ENCODE peak calls at places on chromosomes 7 and 10, in ten cellular contexts. G is CD8-positive, alpha-beta T cell; P is dorsolateral prefrontal cortex; K is neural crest cell; B is GM12865; Y is AG09319; H is psoas muscle; N is endothelial cell of umbilical vein; J is fibroblast of mammary gland; S is cardiac fibroblast. U is an unnamed sample.

GRCh38 chr7:111045469-111045868 is 45.5 kb upstream of the LRRN3 start:
- DNase-seq in K (no peak), H (no peak), J (peak; percentile 41), B (no peak), P (no peak), N (no peak), S (peak; percentile 20), G (no peak), Y (no peak), U (no peak)

GRCh38 chr7:29327455-29327854 is 132.9 kb downstream of the CHN2 start:
- DNase-seq in N (no peak), G (no peak), K (no peak), Y (no peak), P (no peak), S (no peak), B (no peak), H (no peak), J (no peak), U (no peak)

GRCh38 chr10:15236340-15236739 is 67.8 kb upstream of the NMT2 start:
- DNase-seq in H (no peak), J (peak; percentile 43), G (no peak), N (no peak), S (peak; percentile 60), Y (no peak), K (no peak), B (no peak), P (no peak), U (no peak)

GRCh38 chr7:151456782-151457181 is 16.8 kb upstream of the CRYGN start:
- DNase-seq in S (no peak), P (no peak), B (no peak), G (no peak), K (no peak), N (no peak), J (no peak), H (no peak), Y (no peak), U (no peak)

GRCh38 chr7:152370297-152370696 is 65.5 kb downstream of the KMT2C start:
- DNase-seq in G (no peak), J (no peak), H (no peak), K (no peak), P (no peak), N (no peak), S (no peak), Y (no peak), B (no peak), U (no peak)

GRCh38 chr10:95458014-95458413 is 103.2 kb downstream of the SORBS1 start:
- DNase-seq in J (no peak), B (no peak), H (no peak), S (no peak), P (no peak), N (no peak), Y (no peak), K (no peak), G (no peak), U (no peak)

GRCh38 chr10:63237396-63237795 is 104.3 kb downstream of the NRBF2 start:
- DNase-seq in B (no peak), J (no peak), P (no peak), S (no peak), Y (no peak), N (no peak), H (no peak), G (no peak), K (no peak), U (no peak)

GRCh38 chr10:8055420-8056349 is 1.2 kb downstream of the GATA3 start:
- DNase-seq in Y (no peak), J (no peak), H (no peak), N (no peak), S (no peak), K (no peak), P (no peak), B (no peak), G (peak; percentile 46), U (no peak)

GRCh38 chr7:158759749-158760444 is 55.3 kb upstream of the NCAPG2 start:
- DNase-seq in P (no peak), H (no peak), S (no peak), G (no peak), N (no peak), Y (no peak), K (no peak), J (no peak), B (no peak), U (peak; percentile 61)

GRCh38 chr7:158759245-158759614 is 54.6 kb upstream of the NCAPG2 start:
- DNase-seq in H (no peak), P (no peak), K (no peak), G (no peak), S (no peak), Y (no peak), B (no peak), N (no peak), J (no peak), U (no peak)

GRCh38 chr7:158761945-158762344 is 57.3 kb upstream of the NCAPG2 start:
- DNase-seq in G (no peak), Y (no peak), J (no peak), P (no peak), N (no peak), H (no peak), K (no peak), B (no peak), S (no peak), U (no peak)

GRCh38 chr7:158760445-158760764 is 55.8 kb upstream of the NCAPG2 start:
- DNase-seq in S (no peak), Y (no peak), J (no peak), B (no peak), K (no peak), G (no peak), P (no peak), N (no peak), H (no peak), U (no peak)

GRCh38 chr7:158760936-158761335 is 56.3 kb upstream of the NCAPG2 start:
- DNase-seq in K (no peak), P (no peak), J (no peak), Y (no peak), G (peak; percentile 30), N (no peak), H (no peak), S (no peak), B (no peak), U (no peak)
- TF ChIP-seq CTCF in K (peak; percentile 22), P (no peak), J (peak; percentile 30), Y (peak; percentile 6), G (peak; percentile 17), N (no peak), H (no peak), S (peak; percentile 8), B (no peak), U (no peak)

GRCh38 chr7:106735637-106736036 is 74.7 kb upstream of the CCDC71L start:
- DNase-seq in Y (no peak), G (no peak), K (no peak), S (no peak), J (no peak), P (no peak), H (no peak), B (no peak), N (no peak), U (no peak)

GRCh38 chr7:106736123-106736507 is 75.2 kb upstream of the CCDC71L start:
- DNase-seq in B (no peak), S (no peak), H (no peak), G (no peak), J (no peak), Y (no peak), N (no peak), K (no peak), P (no peak), U (no peak)

GRCh38 chr7:106736508-106737201 is 75.7 kb upstream of the CCDC71L start:
- DNase-seq in J (peak; percentile 86), G (peak; percentile 25), K (no peak), N (peak; percentile 84), P (no peak), B (peak; percentile 83), Y (peak; percentile 61), H (no peak), S (peak; percentile 90), U (peak; percentile 45)

GRCh38 chr7:106732045-106732444 is 71.1 kb upstream of the CCDC71L start:
- DNase-seq in K (no peak), H (no peak), B (no peak), G (no peak), P (no peak), N (no peak), Y (no peak), J (no peak), S (no peak), U (no peak)

DNA sequence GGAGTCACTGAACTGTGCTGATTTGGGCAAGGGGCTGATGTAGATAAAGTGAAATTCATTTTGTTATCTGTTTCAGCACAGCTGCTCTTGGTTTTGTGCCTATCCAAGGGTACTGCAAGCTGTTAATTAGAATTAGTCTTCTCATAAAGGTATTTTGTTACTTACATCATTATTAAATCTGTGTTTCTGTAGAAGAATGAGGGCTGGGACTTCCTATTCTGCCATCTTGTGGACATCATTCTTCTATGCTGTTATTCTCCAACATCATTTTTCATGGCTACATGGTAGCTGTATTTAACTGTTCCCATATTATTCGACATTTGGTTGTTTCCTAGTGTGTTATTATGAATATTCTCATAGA is 76.2 kb upstream of the CCDC71L start:
- DNase-seq in P (no peak), Y (no peak), J (peak; percentile 66), H (no peak), N (peak; percentile 72), G (no peak), K (no peak), S (peak; percentile 73), B (no peak), U (no peak)
- TF ChIP-seq CTCF in P (no peak), Y (peak; percentile 58), J (peak; percentile 65), H (no peak), N (peak; percentile 10), G (no peak), K (peak; percentile 45), S (peak; percentile 41), B (no peak), U (no peak)

GRCh38 chr7:114789942-114790341 is 132.0 kb upstream of the MDFIC start:
- DNase-seq in Y (peak; percentile 3), S (peak; percentile 90), N (peak; percentile 77), K (no peak), B (no peak), H (no peak), G (no peak), J (peak; percentile 94), P (no peak), U (no peak)

GRCh38 chr7:114790526-114790925 is 131.4 kb upstream of the MDFIC start:
- DNase-seq in K (no peak), J (no peak), S (no peak), B (no peak), Y (no peak), P (no peak), N (peak; percentile 24), H (no peak), G (no peak), U (no peak)

GRCh38 chr7:114789161-114789560 is 132.7 kb upstream of the MDFIC start:
- DNase-seq in Y (no peak), G (no peak), S (peak; percentile 60), P (no peak), J (peak; percentile 57), H (no peak), B (no peak), N (peak; percentile 75), K (no peak), U (no peak)

GRCh38 chr7:114793155-114793849 is 128.6 kb upstream of the MDFIC start:
- DNase-seq in P (no peak), N (peak; percentile 13), S (no peak), H (no peak), B (no peak), K (no peak), J (no peak), Y (no peak), G (no peak), U (no peak)

DNA sequence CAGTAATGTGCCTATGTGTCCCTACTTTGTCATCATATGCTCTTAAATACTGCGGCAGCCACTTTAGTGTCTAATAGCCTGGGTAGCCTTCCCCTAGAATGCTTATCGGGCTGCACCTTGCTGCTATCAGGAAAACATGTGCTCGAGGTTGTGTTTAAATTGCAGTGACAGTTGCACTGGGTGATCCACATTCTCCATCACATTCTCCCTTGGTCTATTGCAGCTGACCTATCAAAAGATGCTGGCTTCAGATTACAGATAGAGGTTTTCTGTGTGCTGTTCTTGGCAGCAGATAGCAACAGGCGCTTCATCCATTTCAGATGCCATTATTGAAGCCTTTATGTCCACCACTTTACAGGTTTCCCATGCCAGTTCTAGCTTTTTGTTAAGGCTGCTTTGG is 130.1 kb upstream of the MDFIC start:
- DNase-seq in N (no peak), S (no peak), H (no peak), J (peak; percentile 13), B (no peak), G (no peak), P (no peak), Y (no peak), K (no peak), U (no peak)
- TF ChIP-seq CTCF in N (no peak), S (no peak), H (no peak), J (no peak), B (no peak), G (no peak), P (no peak), Y (no peak), K (no peak), U (no peak)

GRCh38 chr10:49622426-49623425 is 8.9 kb downstream of the CHAT start:
- DNase-seq in Y (no peak), B (no peak), K (no peak), S (no peak), H (no peak), J (no peak), N (no peak), P (no peak), G (no peak), U (no peak)
- TF ChIP-seq CTCF in Y (no peak), B (no peak), K (no peak), S (no peak), H (no peak), J (no peak), N (no peak), P (no peak), G (no peak), U (no peak)

U was measured in upper lobe of left lung.